ENCODE peak calls at places on chromosomes 13 and 19, in nine cellular contexts. Y is Panc1, W is nephron progenitor cell, B is WERI-Rb-1, R is lower lobe of right lung, C is neural crest cell, N is psoas muscle, S is neural progenitor cell, D is fibroblast of mammary gland. X is an unnamed sample.

GRCh38 chr19:13441810-13442512 is 64.3 kb downstream of the CACNA1A start:
- DNase-seq in Y (no peak), W (peak), B (no peak), R (no peak), C (peak), N (no peak), S (peak), D (peak), X (no peak)

GRCh38 chr13:110913911-110914292 is 967 bp downstream of the ANKRD10 start:
- DNase-seq in Y (no peak), W (no peak), B (no peak), R (no peak), C (no peak), N (no peak), S (no peak), D (no peak), X (no peak)

GRCh38 chr19:5293607-5294089 is 47.0 kb downstream of the PTPRS start:
- DNase-seq in Y (no peak), W (peak), B (peak), R (no peak), C (peak), N (peak), S (peak), D (peak), X (peak)

GRCh38 chr19:50244695-50245094 is 41.3 kb downstream of the MYH14 start:
- DNase-seq in Y (no peak), W (no peak), B (no peak), R (no peak), C (no peak), N (no peak), S (no peak), D (no peak), X (no peak)

GRCh38 chr13:42164557-42165125 is 107.3 kb upstream of the AKAP11 start:
- DNase-seq in Y (no peak), W (no peak), B (no peak), R (no peak), C (no peak), N (no peak), S (no peak), D (no peak), X (no peak)

GRCh38 chr19:3673506-3674439 is 26.5 kb downstream of the PIP5K1C start:
- DNase-seq in Y (no peak), W (no peak), B (no peak), R (peak), C (no peak), N (no peak), S (no peak), D (no peak), X (no peak)

GRCh38 chr19:43526884-43527859 is at the start of gene ETHE1:
- DNase-seq in Y (no peak), W (peak), B (peak), R (peak), C (peak), N (peak), S (peak), D (peak), X (peak)

GRCh38 chr19:43527860-43528622 is 1.0 kb upstream of the ETHE1 start:
- DNase-seq in Y (no peak), W (no peak), B (no peak), R (no peak), C (no peak), N (peak), S (no peak), D (peak), X (peak)

GRCh38 chr13:112985803-112986408 is 16.9 kb downstream of the MCF2L start:
- DNase-seq in Y (no peak), W (no peak), B (no peak), R (no peak), C (no peak), N (no peak), S (no peak), D (no peak), X (no peak)

DNA sequence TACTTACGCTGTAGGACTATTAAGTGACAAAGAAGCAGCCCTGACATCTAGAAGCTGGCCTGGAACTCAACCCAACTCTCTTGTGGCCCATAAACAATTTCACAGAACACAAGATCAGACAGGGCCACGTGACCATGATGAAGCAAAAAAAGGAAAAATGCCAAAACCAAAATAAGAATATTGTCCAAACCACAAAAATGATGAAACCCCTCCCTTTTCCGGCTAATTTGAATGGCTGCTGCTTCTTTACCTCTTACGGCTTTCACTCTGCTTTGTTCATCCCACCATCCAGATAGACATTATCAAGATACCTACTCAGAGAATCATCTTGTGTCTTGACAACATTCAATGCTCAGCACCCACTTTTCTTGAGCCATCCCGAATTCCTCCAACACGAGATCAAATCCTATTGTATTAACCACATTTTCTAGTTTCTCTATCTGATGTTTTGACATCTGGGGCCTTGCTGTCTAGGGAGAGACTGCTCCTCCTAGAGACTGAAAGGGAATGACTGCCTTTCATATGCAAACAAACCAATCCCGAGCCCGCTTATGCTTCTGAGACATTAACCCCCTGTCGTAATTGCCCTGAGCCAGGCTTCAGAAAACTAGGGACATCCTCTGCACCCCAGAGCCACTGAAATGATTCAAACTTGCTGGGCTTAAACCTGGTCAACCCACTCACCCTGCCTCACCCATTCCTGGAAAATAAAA is 186.3 kb downstream of the TDRD3 start:
- DNase-seq in Y (no peak), W (no peak), B (no peak), R (no peak), C (no peak), N (no peak), S (peak), D (peak), X (no peak)
- TF ChIP-seq CTCF in Y (no peak), W (no peak), B (no peak), R (no peak), C (no peak), N (no peak), S (peak), D (peak), X (no peak)

GRCh38 chr13:33034897-33035296 is 18.7 kb downstream of the KL start:
- DNase-seq in Y (no peak), W (no peak), B (no peak), R (no peak), C (no peak), N (no peak), S (no peak), D (peak), X (no peak)

GRCh38 chr13:33034061-33034460 is 17.8 kb downstream of the KL start:
- DNase-seq in Y (no peak), W (no peak), B (peak), R (no peak), C (no peak), N (no peak), S (no peak), D (no peak), X (no peak)

GRCh38 chr13:33031277-33031676 is 15.1 kb downstream of the KL start:
- DNase-seq in Y (no peak), W (no peak), B (no peak), R (no peak), C (no peak), N (no peak), S (no peak), D (no peak), X (no peak)

GRCh38 chr13:33032037-33032625 is 15.9 kb downstream of the KL start:
- DNase-seq in Y (no peak), W (no peak), B (no peak), R (peak), C (no peak), N (peak), S (no peak), D (peak), X (no peak)

GRCh38 chr13:33033361-33033812 is 17.2 kb downstream of the KL start:
- DNase-seq in Y (no peak), W (no peak), B (no peak), R (peak), C (no peak), N (no peak), S (no peak), D (no peak), X (no peak)
- TF ChIP-seq CTCF in Y (no peak), W (no peak), B (no peak), R (no peak), C (no peak), N (no peak), S (no peak), D (no peak), X (no peak)

GRCh38 chr13:51435002-51435578 is 17.7 kb downstream of the INTS6 start:
- DNase-seq in Y (no peak), W (no peak), B (no peak), R (no peak), C (no peak), N (no peak), S (no peak), D (peak), X (no peak)
- TF ChIP-seq CTCF in Y (peak), W (peak), B (no peak), R (peak), C (peak), N (peak), S (peak), D (peak), X (peak)

GRCh38 chr13:99608345-99608744 is 107.1 kb downstream of the TM9SF2 start:
- DNase-seq in Y (no peak), W (no peak), B (no peak), R (no peak), C (no peak), N (no peak), S (no peak), D (no peak), X (no peak)

GRCh38 chr13:99601535-99601934 is 100.3 kb downstream of the TM9SF2 start:
- DNase-seq in Y (no peak), W (no peak), B (no peak), R (no peak), C (no peak), N (no peak), S (no peak), D (no peak), X (no peak)

GRCh38 chr13:99604636-99605035 is 103.4 kb downstream of the TM9SF2 start:
- DNase-seq in Y (no peak), W (no peak), B (no peak), R (no peak), C (no peak), N (no peak), S (no peak), D (no peak), X (no peak)

GRCh38 chr13:99606322-99607089 is 105.2 kb downstream of the TM9SF2 start:
- DNase-seq in Y (no peak), W (peak), B (peak), R (peak), C (peak), N (peak), S (peak), D (peak), X (peak)

GRCh38 chr13:99605417-99606321 is 104.4 kb downstream of the TM9SF2 start:
- DNase-seq in Y (no peak), W (peak), B (peak), R (peak), C (peak), N (peak), S (peak), D (peak), X (no peak)
- TF ChIP-seq CTCF in Y (no peak), W (no peak), B (peak), R (no peak), C (peak), N (peak), S (peak), D (no peak), X (peak)

GRCh38 chr19:1811472-1811894 is 593 bp downstream of the ATP8B3 start:
- DNase-seq in Y (no peak), W (no peak), B (no peak), R (peak), C (no peak), N (peak), S (no peak), D (peak), X (no peak)

GRCh38 chr19:1810439-1811160 is 1.5 kb downstream of the ATP8B3 start:
- DNase-seq in Y (no peak), W (no peak), B (peak), R (no peak), C (no peak), N (no peak), S (no peak), D (no peak), X (peak)

GRCh38 chr19:1813197-1813836 is 1.2 kb upstream of the ATP8B3 start:
- DNase-seq in Y (no peak), W (no peak), B (no peak), R (no peak), C (no peak), N (no peak), S (no peak), D (no peak), X (no peak)

GRCh38 chr19:1812426-1813196 is 535 bp upstream of the ATP8B3 start:
- DNase-seq in Y (peak), W (peak), B (peak), R (peak), C (peak), N (peak), S (peak), D (peak), X (no peak)

GRCh38 chr19:1811942-1812425 is at the start of gene ATP8B3:
- DNase-seq in Y (no peak), W (no peak), B (no peak), R (no peak), C (no peak), N (no peak), S (no peak), D (no peak), X (no peak)
- TF ChIP-seq CTCF in Y (no peak), W (no peak), B (no peak), R (no peak), C (peak), N (no peak), S (peak), D (no peak), X (peak)

GRCh38 chr19:16337809-16338469 is 13.3 kb downstream of the KLF2 start:
- DNase-seq in Y (no peak), W (no peak), B (no peak), R (no peak), C (no peak), N (no peak), S (no peak), D (no peak), X (no peak)

GRCh38 chr19:16340654-16341053 is 16.0 kb downstream of the KLF2 start:
- DNase-seq in Y (no peak), W (no peak), B (no peak), R (no peak), C (no peak), N (no peak), S (no peak), D (no peak), X (no peak)

GRCh38 chr19:16340092-16340491 is 15.5 kb downstream of the KLF2 start:
- DNase-seq in Y (no peak), W (no peak), B (no peak), R (no peak), C (no peak), N (no peak), S (no peak), D (no peak), X (no peak)

GRCh38 chr19:16339361-16339725 is 14.7 kb downstream of the KLF2 start:
- DNase-seq in Y (no peak), W (no peak), B (no peak), R (no peak), C (no peak), N (no peak), S (no peak), D (no peak), X (no peak)

DNA sequence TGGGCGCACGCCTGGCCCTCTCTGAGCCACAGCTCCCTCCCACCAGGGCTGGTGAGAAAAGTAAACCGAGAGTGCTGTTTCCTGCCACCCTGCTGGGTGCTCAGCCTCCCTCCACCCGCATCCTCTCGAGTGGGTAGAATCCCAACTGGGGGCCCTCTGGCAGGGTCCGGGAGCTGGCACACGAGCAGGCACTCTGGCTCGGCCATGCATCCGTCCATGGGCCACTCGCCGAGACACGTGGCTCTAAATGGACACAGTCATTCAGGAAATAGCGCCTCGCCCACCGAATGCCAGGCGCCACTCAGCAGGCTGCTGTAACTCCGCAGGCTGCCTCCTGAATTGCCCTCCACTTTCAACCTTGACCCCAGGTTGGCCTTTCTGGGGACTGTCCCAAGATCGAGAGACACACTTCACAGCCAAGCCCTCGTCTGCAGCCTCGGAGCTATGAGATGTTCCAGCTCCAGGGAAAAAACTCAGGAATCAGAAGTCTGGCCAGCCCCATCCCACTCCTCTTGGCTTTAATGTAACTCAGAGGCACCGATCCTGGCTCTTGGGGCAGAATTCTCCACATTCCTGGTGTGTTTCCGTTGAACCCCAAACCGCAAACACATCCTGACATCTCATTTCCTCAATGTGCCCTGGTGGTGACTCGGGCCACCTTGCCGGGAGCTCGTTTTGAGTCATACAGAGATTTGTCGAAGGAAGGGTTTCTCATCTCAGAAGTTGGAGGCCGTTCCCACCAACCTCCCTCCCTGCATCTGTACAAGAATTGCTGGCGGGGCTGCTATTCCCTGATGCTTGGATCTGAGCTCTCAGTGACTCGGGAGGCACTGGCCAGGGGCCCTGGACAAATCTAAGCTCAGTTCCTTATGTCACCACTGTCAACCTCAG is 14.1 kb downstream of the KLF2 start:
- DNase-seq in Y (no peak), W (no peak), B (no peak), R (peak), C (no peak), N (no peak), S (no peak), D (peak), X (no peak)
- TF ChIP-seq CTCF in Y (no peak), W (no peak), B (no peak), R (no peak), C (no peak), N (no peak), S (no peak), D (peak), X (peak)

GRCh38 chr19:36489139-36489919 is at the start of gene ZNF566:
- DNase-seq in Y (peak), W (peak), B (peak), R (peak), C (peak), N (peak), S (peak), D (peak), X (peak)
- TF ChIP-seq CTCF in Y (no peak), W (no peak), B (peak), R (no peak), C (no peak), N (no peak), S (peak), D (no peak), X (peak)

X was measured in chondrocyte.